ENCODE peak calls at places on chromosomes 11 and 22, in eight cellular contexts. Y is germinal center; R is fibroblast of lung; L is iris pigment epithelial cell; Q is HCT116; V is T-helper 1 cell; B is activated CD4-positive, alpha-beta T cell treated with anti-CD3 and anti-CD28 coated beads for 24 hours; G is stimulated activated CD4-positive, alpha-beta T cell treated with anti-CD3 and anti-CD28 coated beads, Interleukin-1b, Interleukin-23, amount 100 ng/mL, for 48 hours. F is an unnamed sample.

GRCh38 chr11:123202155-123202714 is 7.2 kb upstream of the CLMP start:
- DNase-seq in Y (no peak), R (peak), L (peak), Q (no peak), V (no peak), B (no peak), G (no peak), F (no peak)

GRCh38 chr22:28245579-28246224 is 326.6 kb upstream of the PITPNB start:
- DNase-seq in Y (no peak), R (peak), L (no peak), Q (no peak), V (no peak), B (no peak), G (no peak), F (no peak)

GRCh38 chr11:26087095-26087935 is 244.6 kb upstream of the ANO3 start:
- DNase-seq in Y (peak), R (no peak), L (no peak), Q (no peak), V (no peak), B (no peak), G (no peak), F (no peak)

GRCh38 chr22:39994046-39994565 is 648 bp upstream of the FAM83F start:
- DNase-seq in Y (no peak), R (no peak), L (no peak), Q (no peak), V (no peak), B (no peak), G (peak), F (no peak)

GRCh38 chr11:121810291-121810690 is 305.7 kb downstream of the BLID start:
- DNase-seq in Y (no peak), R (peak), L (peak), Q (no peak), V (no peak), B (no peak), G (no peak), F (no peak)

GRCh38 chr11:57502870-57503269 is 12.6 kb downstream of the SLC43A1 start:
- DNase-seq in Y (no peak), R (no peak), L (no peak), Q (no peak), V (no peak), B (no peak), G (no peak), F (no peak)

GRCh38 chr11:83611616-83612015 is 325.4 kb upstream of the CCDC90B start:
- DNase-seq in Y (no peak), R (no peak), L (no peak), Q (no peak), V (no peak), B (no peak), G (no peak), F (no peak)

GRCh38 chr11:64879226-64879900 is 942 bp upstream of the EHD1 start:
- DNase-seq in Y (no peak), R (no peak), L (no peak), Q (no peak), V (no peak), B (no peak), G (no peak), F (no peak)

GRCh38 chr22:23161574-23161973 is 16.3 kb downstream of the RAB36 start:
- DNase-seq in Y (no peak), R (no peak), L (no peak), Q (no peak), V (no peak), B (no peak), G (no peak), F (no peak)

GRCh38 chr11:45580399-45580798 is 85.0 kb downstream of the CHST1 start:
- DNase-seq in Y (no peak), R (peak), L (peak), Q (no peak), V (no peak), B (no peak), G (no peak), F (no peak)

F was measured in dorsolateral prefrontal cortex.